ENCODE peak calls at places on chromosomes 6 and 20, in four cellular contexts. B, W, F and J are unnamed samples.

GRCh38 chr6:156111913-156112312 is 656.3 kb upstream of the NOX3 start:
- DNase-seq in B (no peak), W (no peak), F (no peak), J (no peak)

GRCh38 chr6:129104131-129104530 is 221.2 kb downstream of the LAMA2 start:
- DNase-seq in B (no peak), W (no peak), F (no peak), J (no peak)

GRCh38 chr6:16222826-16223225 is 15.6 kb upstream of the GMPR start:
- DNase-seq in B (no peak), W (no peak), F (no peak), J (no peak)

GRCh38 chr6:102026649-102027048 is 633.1 kb downstream of the GRIK2 start:
- DNase-seq in B (no peak), W (no peak), F (no peak), J (no peak)

GRCh38 chr20:61738601-61739069 is 327.0 kb downstream of the TAF4 start:
- DNase-seq in B (no peak), W (no peak), F (no peak), J (no peak)

GRCh38 chr6:24699521-24700359 is 19.2 kb downstream of the C6orf62 start:
- DNase-seq in B (no peak), W (no peak), F (no peak), J (no peak)

GRCh38 chr6:33577106-33577535 is 3.0 kb downstream of the BAK1 start:
- DNase-seq in B (no peak), W (peak), F (no peak), J (peak)

GRCh38 chr20:2651772-2652723 is at the start of gene NOP56:
- DNase-seq in B (peak), W (peak), F (peak), J (peak)

GRCh38 chr6:64838726-64839125 is 868.3 kb downstream of the EYS start:
- DNase-seq in B (no peak), W (no peak), F (no peak), J (no peak)

GRCh38 chr20:50464026-50464724 is 46.0 kb upstream of the PTPN1 start:
- DNase-seq in B (peak), W (peak), F (peak), J (peak)

GRCh38 chr20:42270539-42270938 is 652.4 kb upstream of the CHD6 start:
- DNase-seq in B (no peak), W (no peak), F (no peak), J (no peak)

GRCh38 chr6:7047966-7048365 is 59.8 kb upstream of the RREB1 start:
- DNase-seq in B (no peak), W (no peak), F (no peak), J (no peak)

GRCh38 chr20:2799688-2800589 is 488 bp downstream of the CPXM1 start:
- DNase-seq in B (no peak), W (peak), F (no peak), J (no peak)

GRCh38 chr6:168999392-168999791 is 254.3 kb downstream of the THBS2 start:
- DNase-seq in B (no peak), W (no peak), F (no peak), J (peak)

GRCh38 chr6:125114248-125114858 is 39.2 kb upstream of the TPD52L1 start:
- DNase-seq in B (peak), W (peak), F (peak), J (no peak)

GRCh38 chr6:72560721-72561593 is 60.9 kb upstream of the KCNQ5 start:
- DNase-seq in B (no peak), W (no peak), F (no peak), J (no peak)

GRCh38 chr6:146305098-146305497 is 238.5 kb upstream of the RAB32 start:
- DNase-seq in B (no peak), W (no peak), F (no peak), J (no peak)

GRCh38 chr20:33095249-33095648 is 15.8 kb downstream of the BPIFB4 start:
- DNase-seq in B (no peak), W (no peak), F (no peak), J (no peak)

GRCh38 chr20:23586735-23587525 is 18.6 kb upstream of the CST9L start:
- DNase-seq in B (no peak), W (no peak), F (no peak), J (no peak)

GRCh38 chr6:167833396-167833763 is 6.7 kb downstream of the AFDN start:
- DNase-seq in B (no peak), W (no peak), F (no peak), J (no peak)

GRCh38 chr6:70547313-70547712 is 19.4 kb upstream of the SDHAF4 start:
- DNase-seq in B (no peak), W (peak), F (no peak), J (no peak)

GRCh38 chr20:38937978-38938473 is 11.8 kb downstream of the FAM83D start:
- DNase-seq in B (no peak), W (no peak), F (no peak), J (no peak)

GRCh38 chr20:10741060-10741459 is 67.3 kb upstream of the JAG1 start:
- DNase-seq in B (no peak), W (no peak), F (no peak), J (no peak)

GRCh38 chr6:36717871-36718540 is 20.4 kb downstream of the RAB44 start:
- DNase-seq in B (no peak), W (peak), F (no peak), J (no peak)

GRCh38 chr20:24950128-24950835 is 1.2 kb downstream of the CST7 start:
- DNase-seq in B (no peak), W (no peak), F (no peak), J (no peak)

GRCh38 chr6:135002229-135002844 is 52.3 kb downstream of the HBS1L start:
- DNase-seq in B (no peak), W (no peak), F (no peak), J (no peak)

GRCh38 chr20:12331236-12331635 is 413.5 kb downstream of the BTBD3 start:
- DNase-seq in B (no peak), W (no peak), F (no peak), J (no peak)

GRCh38 chr20:61588356-61589054 is 336.4 kb downstream of the CDH4 start:
- DNase-seq in B (no peak), W (no peak), F (no peak), J (no peak)

GRCh38 chr20:24160563-24161355 is 172.2 kb upstream of the GGTLC1 start:
- DNase-seq in B (no peak), W (peak), F (no peak), J (peak)